ENCODE peak calls at places on chromosomes 12 and 14, in six cellular contexts. P, M, H, W, G and L are unnamed samples.

GRCh38 chr14:23122086-23122485 is 3.0 kb upstream of the CEBPE start:
- DNase-seq in P (no peak), M (no peak), H (no peak), W (no peak), G (no peak), L (no peak)

GRCh38 chr14:63076476-63076875 is 31.2 kb upstream of the KCNH5 start:
- DNase-seq in G (peak), W (no peak), M (no peak), P (no peak), H (no peak), L (no peak)

GRCh38 chr14:67536087-67536486 is 3.0 kb downstream of the PLEKHH1 start:
- DNase-seq in P (no peak), G (no peak), M (no peak), W (no peak), H (no peak), L (no peak)

GRCh38 chr12:120181991-120182631 is 12.4 kb downstream of the GCN1 start:
- DNase-seq in H (peak), M (no peak), W (no peak), G (peak), P (no peak), L (no peak)

GRCh38 chr12:45703942-45704341 is 25.6 kb upstream of the ARID2 start:
- DNase-seq in H (peak), M (no peak), G (peak), W (no peak), P (no peak), L (no peak)

GRCh38 chr14:61129168-61129745 is 148.2 kb downstream of the SLC38A6 start:
- DNase-seq in H (no peak), G (no peak), W (no peak), M (no peak), P (no peak), L (no peak)

GRCh38 chr12:25327321-25327720 is 76.6 kb upstream of the KRAS start:
- DNase-seq in G (no peak), P (no peak), H (no peak), M (no peak), W (peak), L (no peak)

GRCh38 chr14:102819176-102819628 is 42.0 kb downstream of the TRAF3 start:
- DNase-seq in M (no peak), W (no peak), H (no peak), G (no peak), P (no peak), L (peak)

GRCh38 chr12:111767362-111768158 is 827 bp downstream of the ALDH2 start:
- DNase-seq in W (peak), H (peak), M (peak), G (peak), P (peak), L (no peak)

GRCh38 chr14:57933363-57933762 is 67.5 kb upstream of the SLC35F4 start:
- DNase-seq in P (no peak), W (no peak), G (no peak), H (no peak), M (no peak), L (no peak)

GRCh38 chr12:14007638-14008037 is 26.2 kb upstream of the GRIN2B start:
- DNase-seq in P (no peak), H (no peak), G (no peak), M (no peak), W (no peak), L (no peak)

GRCh38 chr14:100868621-100869370 is 34.7 kb downstream of the RTL1 start:
- DNase-seq in M (no peak), W (no peak), G (no peak), P (no peak), H (no peak), L (no peak)

GRCh38 chr12:131210506-131211278 is 257.0 kb downstream of the ADGRD1 start:
- DNase-seq in M (no peak), W (no peak), H (no peak), P (no peak), G (no peak), L (no peak)

GRCh38 chr14:75542585-75543091 is 20.4 kb downstream of the BATF start:
- DNase-seq in M (no peak), P (no peak), W (no peak), H (peak), G (no peak), L (no peak)

GRCh38 chr14:56299306-56299984 is 181.2 kb downstream of the PELI2 start:
- DNase-seq in P (no peak), H (peak), G (peak), W (no peak), M (no peak), L (no peak)

GRCh38 chr12:78192979-78193378 is 362.3 kb downstream of the NAV3 start:
- DNase-seq in P (no peak), M (no peak), G (peak), H (peak), W (no peak), L (no peak)

GRCh38 chr12:26514364-26514763 is 318.6 kb downstream of the ITPR2 start:
- DNase-seq in G (no peak), H (no peak), P (no peak), W (no peak), M (no peak), L (no peak)

GRCh38 chr14:105229099-105229655 is 19.2 kb upstream of the BTBD6 start:
- DNase-seq in M (no peak), H (no peak), G (no peak), W (no peak), P (no peak), L (no peak)

GRCh38 chr12:21962821-21963220 is 21.6 kb upstream of the ABCC9 start:
- DNase-seq in H (no peak), M (no peak), W (no peak), P (no peak), G (no peak), L (no peak)

GRCh38 chr12:29744365-29744764 is 39.4 kb downstream of the TMTC1 start:
- DNase-seq in G (peak), H (no peak), P (no peak), W (no peak), M (no peak), L (no peak)

GRCh38 chr14:104202259-104203070 is 64.1 kb downstream of the KIF26A start:
- DNase-seq in P (peak), M (no peak), W (no peak), H (no peak), G (no peak), L (no peak)

GRCh38 chr12:17652436-17652835 is 437.6 kb downstream of the RERGL start:
- DNase-seq in W (no peak), H (no peak), P (no peak), M (no peak), G (no peak), L (no peak)

GRCh38 chr14:63343878-63344277 is 25.1 kb upstream of the GPHB5 start:
- DNase-seq in P (no peak), M (no peak), W (peak), H (no peak), G (peak), L (no peak)

GRCh38 chr12:93167841-93168492 is 209.8 kb upstream of the NUDT4 start:
- DNase-seq in W (peak), G (no peak), M (peak), H (peak), P (no peak), L (peak)

GRCh38 chr12:100799770-100800169 is 5.2 kb downstream of the ANO4 start:
- DNase-seq in M (no peak), G (peak), H (peak), P (no peak), W (no peak), L (no peak)

GRCh38 chr14:25049559-25050493 is at the start of gene STXBP6:
- DNase-seq in W (peak), G (peak), H (peak), P (peak), M (peak), L (peak)

GRCh38 chr14:23641180-23641914 is 5.2 kb downstream of the DHRS2 start:
- DNase-seq in P (no peak), G (no peak), M (no peak), W (no peak), H (no peak), L (no peak)

GRCh38 chr12:49190317-49190716 is 1.4 kb upstream of the TUBA1A start:
- DNase-seq in G (no peak), H (peak), P (peak), W (no peak), M (peak), L (no peak)

GRCh38 chr12:120693848-120694247 is 6.9 kb downstream of the MLEC start:
- DNase-seq in M (peak), H (no peak), P (no peak), W (no peak), G (no peak), L (no peak)

GRCh38 chr14:49287004-49287403 is 299.2 kb downstream of the RPS29 start:
- DNase-seq in G (no peak), M (no peak), H (peak), W (no peak), P (no peak), L (no peak)

GRCh38 chr14:32510815-32511214 is 181.7 kb downstream of the AKAP6 start:
- DNase-seq in H (no peak), P (no peak), G (no peak), W (no peak), M (no peak), L (no peak)

GRCh38 chr12:2003676-2004112 is 563 bp downstream of the DCP1B start:
- DNase-seq in W (no peak), H (no peak), G (peak), M (no peak), P (no peak), L (peak)

GRCh38 chr12:68431786-68432185 is 99.6 kb upstream of the MDM1 start:
- DNase-seq in P (no peak), H (no peak), W (no peak), G (no peak), M (no peak), L (no peak)
- TF ChIP-seq CTCF in P (no peak), H (no peak), W (no peak), G (no peak), M (no peak), L (no peak)

GRCh38 chr12:95944108-95944704 is 1.1 kb downstream of the AMDHD1 start:
- DNase-seq in P (no peak), W (no peak), G (no peak), H (no peak), M (no peak), L (no peak)
- H3K9ac ChIP-seq in P (no peak), W (no peak), G (no peak), H (no peak), M (no peak), L (peak)

DNA sequence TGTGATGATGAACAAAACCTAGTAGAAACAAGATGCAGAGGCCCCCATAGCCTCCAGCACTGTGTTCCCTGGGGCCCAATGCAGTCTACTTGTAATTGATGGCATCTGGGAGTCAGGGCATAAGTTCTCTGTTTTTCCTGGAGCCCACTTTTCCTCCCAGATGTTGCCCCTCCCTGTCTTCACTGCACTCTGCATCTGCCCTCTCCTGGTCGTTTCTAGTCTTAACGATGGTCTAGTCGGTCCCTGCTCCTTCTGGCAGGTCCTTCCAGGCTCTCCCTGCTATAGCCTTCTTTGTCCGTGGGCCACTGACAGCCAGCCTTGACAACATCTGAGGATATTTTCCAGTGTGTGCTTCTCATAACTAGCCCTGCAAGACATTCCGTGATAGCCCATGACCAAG is 208.3 kb downstream of the GXYLT1 start:
- DNase-seq in H (no peak), G (no peak), P (no peak), W (no peak), M (no peak), L (no peak)
- TF ChIP-seq CTCF in H (no peak), G (no peak), P (no peak), W (no peak), M (no peak), L (no peak)

GRCh38 chr14:81423504-81423903 is 23.4 kb upstream of the STON2 start:
- DNase-seq in H (no peak), P (peak), G (no peak), M (no peak), W (no peak), L (no peak)
- H3K9ac ChIP-seq in H (no peak), P (no peak), G (no peak), M (no peak), W (no peak), L (no peak)

GRCh38 chr14:97155814-97156213 is 358.6 kb downstream of the VRK1 start:
- DNase-seq in P (no peak), W (no peak), H (no peak), M (no peak), G (no peak), L (no peak)
- TF ChIP-seq CTCF in P (no peak), W (no peak), H (no peak), M (no peak), G (no peak), L (no peak)